ENCODE peak calls at places on chromosome 14, in five cellular contexts. Z is left ventricle myocardium inferior, G is mammary epithelial cell, K is PC-9, B is AG04449. N is an unnamed sample.

GRCh38 chr14:104137297-104138097 is 890 bp upstream of the KIF26A start:
- DNase-seq in K (peak; percentile 55), G (no peak), Z (peak; percentile 68), B (no peak), N (peak; percentile 81)

GRCh38 chr14:64465208-64465821 is at the start of gene AKAP5:
- DNase-seq in K (peak; percentile 62), G (no peak), Z (peak; percentile 50), B (no peak), N (peak; percentile 52)

GRCh38 chr14:106635569-106635968 is 1109.2 kb downstream of the TMEM121 start:
- DNase-seq in K (no peak), B (no peak), G (no peak), Z (no peak), N (no peak)

GRCh38 chr14:64986578-64987571 is at the start of gene FNTB:
- DNase-seq in G (peak; percentile 95), K (peak; percentile 96), B (peak; percentile 88), Z (peak; percentile 96), N (peak; percentile 88)

GRCh38 chr14:72701232-72701555 is 192.7 kb downstream of the DPF3 start:
- DNase-seq in G (no peak), B (no peak), Z (no peak), K (no peak), N (no peak)

GRCh38 chr14:38078393-38078792 is 129.3 kb upstream of the SSTR1 start:
- DNase-seq in Z (no peak), K (no peak), B (no peak), G (no peak), N (no peak)

GRCh38 chr14:33699300-33699699 is 251.6 kb downstream of the EGLN3 start:
- DNase-seq in B (no peak), K (no peak), Z (no peak), G (no peak), N (no peak)

GRCh38 chr14:28321475-28322244 is 444.9 kb upstream of the FOXG1 start:
- DNase-seq in G (peak; percentile 27), K (no peak), Z (no peak), B (no peak), N (no peak)

GRCh38 chr14:80522936-80523335 is 311.6 kb upstream of the DIO2 start:
- DNase-seq in B (no peak), G (no peak), K (no peak), Z (no peak), N (no peak)

GRCh38 chr14:95480887-95481226 is 35.6 kb downstream of the SYNE3 start:
- DNase-seq in G (no peak), B (no peak), K (no peak), Z (no peak), N (no peak)

GRCh38 chr14:91470216-91470615 is 39.9 kb downstream of the PPP4R3A start:
- DNase-seq in B (no peak), G (no peak), Z (no peak), K (no peak), N (no peak)

GRCh38 chr14:83196235-83196634 is 1662.6 kb upstream of the SEL1L start:
- DNase-seq in B (no peak), K (no peak), G (no peak), Z (no peak), N (no peak)

GRCh38 chr14:90301580-90302181 is 30.1 kb downstream of the NRDE2 start:
- DNase-seq in K (no peak), B (peak; percentile 38), Z (no peak), G (peak; percentile 25), N (no peak)

GRCh38 chr14:95518045-95518751 is 1.7 kb upstream of the SYNE3 start:
- DNase-seq in G (no peak), Z (no peak), K (no peak), B (peak; percentile 51), N (no peak)

GRCh38 chr14:56116128-56116900 is 1.9 kb upstream of the PELI2 start:
- DNase-seq in Z (no peak), K (no peak), B (no peak), G (no peak), N (no peak)

GRCh38 chr14:75283884-75284563 is 5.4 kb downstream of the FOS start:
- DNase-seq in B (no peak), Z (no peak), G (peak; percentile 32), K (peak; percentile 49), N (no peak)

GRCh38 chr14:75285331-75285730 is 6.7 kb downstream of the FOS start:
- DNase-seq in Z (no peak), B (no peak), K (no peak), G (no peak), N (no peak)

GRCh38 chr14:75281691-75282000 is 3.0 kb downstream of the FOS start:
- DNase-seq in K (no peak), Z (no peak), G (no peak), B (no peak), N (no peak)

GRCh38 chr14:75282166-75282547 is 3.5 kb downstream of the FOS start:
- DNase-seq in G (peak; percentile 23), K (no peak), Z (no peak), B (no peak), N (no peak)

DNA sequence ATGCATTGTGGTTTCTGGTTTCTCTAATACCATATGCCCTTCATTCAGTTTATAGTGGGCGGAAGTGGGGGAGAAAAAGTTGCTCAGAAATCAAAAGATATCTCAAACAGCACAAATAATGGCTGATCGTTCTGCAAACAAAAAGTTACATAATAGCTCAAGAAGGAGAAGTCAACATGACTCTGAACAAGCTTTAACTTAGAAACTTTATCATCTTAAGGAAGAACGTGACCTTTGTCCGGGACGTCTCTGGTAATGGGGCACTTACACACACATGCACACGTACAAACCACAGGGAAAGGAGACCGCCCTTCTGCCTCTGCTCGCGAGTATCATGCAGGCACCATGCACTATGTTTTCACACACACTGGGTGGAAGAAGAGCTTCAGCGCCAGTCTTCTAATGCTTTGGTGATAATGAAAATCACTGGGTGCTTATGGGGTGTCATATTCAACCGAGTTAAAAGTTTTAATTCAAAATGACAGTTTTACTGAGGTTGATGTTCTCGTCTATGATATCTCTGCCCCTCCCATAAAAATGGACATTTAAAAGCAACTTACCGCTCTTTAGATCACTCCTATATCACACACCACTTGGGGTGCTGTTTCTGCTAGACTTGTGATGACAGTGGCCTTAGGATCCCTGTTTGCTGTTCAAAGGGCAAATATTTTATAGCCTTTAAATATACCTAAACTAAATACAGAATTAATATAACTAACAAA is 4.7 kb downstream of the FOS start:
- DNase-seq in G (peak; percentile 44), Z (no peak), B (no peak), K (no peak), N (no peak)
- TF ChIP-seq CTCF in G (peak; percentile 31), Z (no peak), B (no peak), K (peak; percentile 52), N (no peak)

DNA sequence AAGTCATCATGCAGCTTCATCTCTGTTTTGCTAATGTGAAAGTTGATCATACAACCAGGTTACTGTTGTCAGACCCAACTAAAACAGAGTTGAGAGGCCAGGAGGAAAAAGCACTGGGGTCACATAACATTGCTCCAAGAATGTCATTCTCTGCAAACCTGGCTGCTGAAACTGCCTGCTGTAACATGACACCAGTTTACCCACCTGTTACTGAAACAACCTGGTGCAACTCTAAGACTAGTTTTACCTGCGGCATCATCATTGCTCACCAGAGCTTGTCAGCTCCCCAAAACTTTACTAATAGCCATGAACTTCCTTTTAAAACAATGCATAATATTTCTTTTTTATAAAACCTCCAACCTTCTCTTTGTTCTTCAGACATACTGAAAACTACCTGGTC is 30.7 kb upstream of the DEGS2 start:
- DNase-seq in G (peak; percentile 33), K (no peak), B (no peak), Z (no peak), N (no peak)
- TF ChIP-seq CTCF in G (no peak), K (no peak), B (no peak), Z (no peak), N (no peak)

GRCh38 chr14:44782775-44783238 is 178.9 kb downstream of the KLHL28 start:
- DNase-seq in G (no peak), B (no peak), K (no peak), Z (no peak), N (no peak)
- TF ChIP-seq CTCF in G (no peak), B (no peak), K (no peak), Z (no peak), N (no peak)

DNA sequence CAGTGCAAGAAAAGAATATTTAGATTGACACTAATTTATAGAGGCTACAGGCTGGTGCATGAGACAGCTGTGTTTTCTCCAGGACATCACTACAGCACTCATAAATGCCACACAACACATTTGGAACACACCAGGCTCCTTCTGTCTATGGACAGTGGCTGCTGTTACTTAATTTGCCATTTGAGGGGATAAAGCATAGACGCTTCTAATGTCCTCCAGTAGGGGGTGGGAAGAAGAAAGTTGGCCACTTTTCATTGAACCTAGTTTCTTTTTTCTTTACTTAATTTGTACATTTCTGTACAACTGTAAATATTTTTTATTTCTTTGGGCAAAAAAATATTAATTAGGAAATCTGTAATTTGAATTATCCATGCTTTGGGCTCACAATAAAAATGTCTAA is 12.4 kb upstream of the RTN1 start:
- DNase-seq in Z (no peak), K (no peak), G (no peak), B (no peak), N (no peak)
- TF ChIP-seq CTCF in Z (no peak), K (peak; percentile 54), G (no peak), B (peak; percentile 1), N (no peak)

GRCh38 chr14:63438065-63438757 is 105.0 kb downstream of the PPP2R5E start:
- DNase-seq in K (peak; percentile 91), G (peak; percentile 95), B (peak; percentile 84), Z (peak; percentile 38), N (no peak)
- TF ChIP-seq CTCF in K (peak; percentile 39), G (peak; percentile 18), B (no peak), Z (peak; percentile 29), N (peak; percentile 17)

GRCh38 chr14:61104358-61104757 is 123.3 kb downstream of the SLC38A6 start:
- DNase-seq in B (no peak), Z (no peak), G (no peak), K (no peak), N (no peak)

GRCh38 chr14:61107148-61107641 is 126.2 kb downstream of the SLC38A6 start:
- DNase-seq in G (no peak), K (no peak), B (no peak), Z (peak; percentile 61), N (no peak)

GRCh38 chr14:61108742-61109141 is 127.7 kb downstream of the SLC38A6 start:
- DNase-seq in K (no peak), G (no peak), Z (no peak), B (no peak), N (no peak)

GRCh38 chr14:61107896-61108295 is 126.9 kb downstream of the SLC38A6 start:
- DNase-seq in G (no peak), Z (no peak), K (no peak), B (no peak), N (no peak)

GRCh38 chr14:61106627-61107147 is 125.6 kb downstream of the SLC38A6 start:
- DNase-seq in Z (no peak), K (no peak), G (no peak), B (no peak), N (no peak)
- TF ChIP-seq CTCF in Z (no peak), K (no peak), G (peak; percentile 41), B (no peak), N (peak; percentile 4)

GRCh38 chr14:93132472-93133065 is 16.8 kb upstream of the ITPK1 start:
- DNase-seq in G (no peak), K (no peak), Z (no peak), B (no peak), N (peak; percentile 73)
- TF ChIP-seq CTCF in G (no peak), K (peak; percentile 28), Z (peak; percentile 67), B (peak; percentile 39), N (peak; percentile 47)

N was measured in D721Med.